ENCODE peak calls at places on chromosomes 4 and X, in nine cellular contexts. R is body of pancreas, T is lower lobe of right lung, U is thoracic aorta, V is neural progenitor cell, O is AG04450, N is brain microvascular endothelial cell, E is spleen, P is colonic mucosa. C is an unnamed sample.

GRCh38 chrX:68901512-68901911 is 72.7 kb downstream of the EFNB1 start:
- DNase-seq in E (no peak), O (no peak), V (no peak), R (no peak), N (no peak), T (no peak), P (no peak), U (no peak), C (no peak)

GRCh38 chr4:169906821-169907220 is 119.4 kb downstream of the MFAP3L start:
- DNase-seq in U (no peak), P (no peak), O (no peak), N (no peak), V (no peak), T (no peak), R (no peak), E (no peak), C (no peak)

GRCh38 chr4:17613761-17614415 is 553 bp upstream of the MED28 start:
- DNase-seq in E (peak), U (no peak), R (no peak), O (peak), N (peak), T (no peak), P (no peak), V (peak), C (no peak)

GRCh38 chr4:52823478-52824092 is 38.5 kb upstream of the RASL11B start:
- DNase-seq in O (no peak), U (no peak), T (no peak), N (no peak), V (no peak), P (no peak), E (no peak), R (no peak), C (peak)

GRCh38 chrX:106899841-106900240 is 3.3 kb downstream of the RIPPLY1 start:
- DNase-seq in R (no peak), T (no peak), E (no peak), P (no peak), O (no peak), N (no peak), U (no peak), V (no peak), C (no peak)

GRCh38 chrX:140040397-140040796 is 75.1 kb upstream of the CXorf66 start:
- DNase-seq in R (no peak), E (no peak), V (no peak), O (no peak), U (no peak), P (no peak), N (no peak), T (no peak), C (peak)

GRCh38 chr4:40316333-40316781 is 18.8 kb upstream of the CHRNA9 start:
- DNase-seq in V (no peak), O (peak), N (peak), U (no peak), T (no peak), R (no peak), E (no peak), P (no peak), C (peak)

GRCh38 chr4:101282076-101282844 is 65.1 kb downstream of the PPP3CA start:
- DNase-seq in N (no peak), O (no peak), E (no peak), P (no peak), T (no peak), V (no peak), U (no peak), R (no peak), C (no peak)

GRCh38 chr4:47704693-47705325 is 133.1 kb downstream of the CORIN start:
- DNase-seq in O (peak), N (peak), V (peak), R (peak), T (no peak), P (no peak), E (no peak), U (no peak), C (peak)

GRCh38 chr4:189069782-189070181 is 870.9 kb upstream of the FRG1 start:
- DNase-seq in O (no peak), P (no peak), V (no peak), E (no peak), R (no peak), U (no peak), N (no peak), T (no peak), C (no peak)

GRCh38 chr4:119946359-119946758 is 120.3 kb downstream of the MAD2L1 start:
- DNase-seq in U (no peak), V (no peak), E (no peak), T (no peak), P (no peak), R (no peak), O (no peak), N (no peak), C (no peak)

GRCh38 chr4:65918217-65918616 is 247.9 kb upstream of the EPHA5 start:
- DNase-seq in E (no peak), R (no peak), P (no peak), U (no peak), O (no peak), V (peak), T (no peak), N (no peak), C (no peak)

GRCh38 chr4:7765676-7766075 is 174.0 kb downstream of the AFAP1 start:
- DNase-seq in P (no peak), N (no peak), E (peak), V (no peak), T (no peak), R (no peak), O (no peak), U (no peak), C (no peak)

GRCh38 chr4:92599044-92599443 is 295.3 kb downstream of the GRID2 start:
- DNase-seq in R (no peak), O (no peak), P (no peak), N (no peak), E (no peak), T (no peak), V (no peak), U (no peak), C (peak)

GRCh38 chr4:41750624-41751324 is 2.2 kb upstream of the PHOX2B start:
- DNase-seq in T (no peak), R (no peak), E (no peak), V (peak), P (no peak), O (no peak), N (no peak), U (no peak), C (no peak)

GRCh38 chr4:41750158-41750623 is 1.7 kb upstream of the PHOX2B start:
- DNase-seq in U (no peak), P (no peak), O (no peak), T (no peak), N (no peak), V (peak), E (no peak), R (no peak), C (no peak)

GRCh38 chr4:41751325-41752061 is 3.0 kb upstream of the PHOX2B start:
- DNase-seq in T (no peak), E (no peak), O (no peak), U (no peak), N (no peak), P (no peak), V (peak), R (no peak), C (no peak)

GRCh38 chr4:41753942-41754341 is 5.4 kb upstream of the PHOX2B start:
- DNase-seq in U (no peak), T (no peak), V (no peak), P (no peak), O (no peak), E (no peak), N (no peak), R (no peak), C (no peak)

DNA sequence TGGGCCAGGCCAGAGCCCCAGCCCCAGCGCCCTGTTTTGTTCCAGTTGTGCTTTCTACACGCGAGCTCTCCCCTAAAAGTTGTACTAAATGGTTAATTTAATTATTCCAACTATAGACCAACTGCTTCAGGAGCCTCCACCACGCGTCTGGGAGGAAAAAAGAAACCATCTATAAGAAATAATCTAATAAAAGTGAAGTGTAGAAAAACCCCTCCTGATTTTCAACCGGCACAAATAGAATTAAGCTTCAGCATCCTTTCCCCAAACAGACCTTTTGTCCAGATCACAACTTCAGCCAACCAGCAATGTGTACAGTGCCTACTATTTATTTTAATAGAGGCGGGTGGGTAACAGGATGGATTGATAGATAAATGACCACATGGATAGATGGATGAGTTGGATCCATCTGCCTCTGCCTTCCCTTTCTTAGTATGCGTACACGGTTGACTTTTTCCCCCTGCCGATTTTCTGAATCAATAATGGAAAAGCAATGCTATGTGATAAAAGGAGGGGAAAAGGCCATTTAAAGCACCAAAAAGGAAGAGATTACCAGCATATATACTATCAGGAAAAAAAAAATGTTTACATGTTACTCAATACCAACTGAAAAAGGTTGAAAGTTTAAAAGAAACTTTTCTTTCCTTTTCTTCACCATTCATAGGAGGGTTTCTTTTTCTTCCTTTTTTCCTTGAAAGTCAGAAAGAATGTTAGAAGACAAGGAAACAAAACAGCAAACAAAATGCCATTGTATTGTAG is 3.7 kb upstream of the PHOX2B start:
- DNase-seq in T (no peak), U (no peak), V (no peak), P (no peak), N (no peak), E (no peak), R (no peak), O (no peak), C (no peak)
- H3K4me3 ChIP-seq in T (no peak), U (no peak), V (peak), P (no peak), N (no peak), E (no peak), R (no peak), O (no peak), C (no peak)

GRCh38 chrX:55841962-55842752 is 124.6 kb downstream of the RRAGB start:
- DNase-seq in R (no peak), O (no peak), P (no peak), E (no peak), N (no peak), V (no peak), U (no peak), T (no peak), C (no peak)

GRCh38 chrX:55839480-55839879 is 121.9 kb downstream of the RRAGB start:
- DNase-seq in V (peak), O (no peak), P (peak), N (no peak), T (no peak), U (no peak), E (no peak), R (no peak), C (no peak)
- TF ChIP-seq CTCF in V (peak), O (no peak), P (no peak), N (no peak), T (no peak), U (no peak), E (no peak), R (no peak), C (no peak)

DNA sequence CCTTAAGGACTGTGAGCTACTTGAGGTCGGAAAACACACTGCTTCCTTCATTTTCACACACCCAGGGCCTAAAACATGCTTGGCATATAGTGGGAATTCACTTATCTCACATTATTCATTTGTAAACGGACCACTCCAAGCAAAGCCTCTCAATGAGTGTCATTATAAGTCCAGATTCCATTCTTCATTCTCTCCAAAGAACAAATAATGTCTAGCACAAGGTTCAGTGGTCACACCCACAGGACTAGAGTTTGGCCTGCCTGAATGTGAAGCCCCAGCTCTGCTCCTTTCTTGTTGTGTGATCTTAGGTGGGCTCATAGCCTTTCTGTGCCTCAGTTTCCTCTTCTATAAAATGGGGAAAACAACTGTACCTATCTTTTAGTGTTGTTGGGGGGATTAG is 119.6 kb upstream of the NDP start:
- DNase-seq in N (no peak), T (no peak), U (no peak), V (no peak), P (no peak), R (no peak), E (no peak), O (no peak), C (no peak)
- H3K4me3 ChIP-seq in N (no peak), T (no peak), U (no peak), V (no peak), P (no peak), R (no peak), E (no peak), O (no peak), C (no peak)

GRCh38 chr4:147924604-147925412 is 192.9 kb downstream of the ARHGAP10 start:
- DNase-seq in P (peak), O (no peak), T (no peak), N (peak), E (no peak), R (peak), V (peak), U (no peak), C (peak)
- TF ChIP-seq CTCF in P (peak), O (peak), T (peak), N (peak), E (no peak), R (peak), V (peak), U (no peak), C (peak)

GRCh38 chr4:2411786-2412510 is 6.5 kb downstream of the ZFYVE28 start:
- DNase-seq in O (no peak), V (peak), N (no peak), T (no peak), E (no peak), U (no peak), P (no peak), R (no peak), C (no peak)
- H3K4me3 ChIP-seq in O (no peak), V (no peak), N (no peak), T (no peak), E (no peak), U (peak), P (peak), R (no peak), C (no peak)

DNA sequence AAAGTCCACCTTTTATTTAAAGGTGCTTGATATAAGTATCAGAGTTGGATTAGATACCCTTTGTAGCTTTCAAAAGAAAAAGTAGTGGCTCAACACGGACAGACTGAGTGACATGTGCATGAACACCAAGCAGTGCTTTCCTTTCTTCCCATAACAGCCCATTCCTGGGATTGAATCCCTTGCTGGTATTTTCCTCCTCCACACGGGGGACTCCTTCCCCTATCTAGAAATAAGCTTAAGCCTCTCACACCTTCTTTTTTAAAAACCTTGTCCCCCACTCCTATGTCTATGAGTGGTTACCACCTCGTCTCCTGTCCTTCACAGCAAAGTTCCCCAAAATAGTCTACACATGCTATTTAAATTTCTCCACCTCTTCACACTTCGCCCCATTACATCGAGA is 5.1 kb downstream of the AP1S2 start:
- DNase-seq in U (no peak), V (peak), R (no peak), E (no peak), T (no peak), O (no peak), N (no peak), P (no peak), C (peak)
- TF ChIP-seq CTCF in U (no peak), V (peak), R (no peak), E (no peak), T (peak), O (peak), N (peak), P (no peak), C (peak)

DNA sequence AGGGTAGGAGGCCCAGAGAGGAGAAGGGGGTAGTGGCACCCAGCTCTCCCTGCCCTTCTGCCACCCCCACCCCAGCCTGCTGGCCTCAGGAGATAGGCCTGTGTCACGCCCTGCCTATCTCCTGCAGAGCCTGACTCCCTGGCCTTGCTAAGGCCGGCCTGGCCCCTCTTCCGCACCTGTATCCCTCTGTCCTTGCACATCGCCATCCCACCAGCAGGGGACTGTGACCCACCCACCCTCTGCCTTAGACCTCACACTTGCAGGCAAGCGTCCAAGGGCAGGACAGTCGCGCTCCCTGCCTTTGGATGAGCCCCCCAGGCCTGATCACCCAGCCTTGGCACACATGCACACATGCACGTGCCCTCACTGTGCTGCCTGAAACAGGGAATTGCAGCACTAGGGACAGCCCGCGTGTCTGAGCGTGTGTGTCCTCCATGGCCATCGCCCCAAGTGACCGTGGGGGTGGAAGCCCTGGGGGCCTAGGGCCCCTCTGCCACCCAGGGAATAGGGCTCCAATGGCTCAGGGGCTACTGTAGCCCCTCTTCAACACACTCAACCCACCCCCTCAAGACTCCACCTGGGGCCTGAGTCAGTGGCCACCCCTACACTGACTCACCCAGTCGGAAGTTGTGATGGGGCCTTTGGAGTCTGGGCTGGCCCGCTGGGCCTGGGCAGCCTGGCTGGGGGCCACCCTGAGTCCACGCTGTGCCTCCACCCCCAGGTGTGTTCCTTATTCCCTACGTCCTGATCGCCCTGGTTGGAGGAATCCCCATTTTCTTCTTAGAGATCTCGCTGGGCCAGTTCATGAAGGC is 2.1 kb downstream of the SLC6A8 start:
- DNase-seq in T (no peak), U (no peak), R (no peak), O (no peak), E (no peak), N (no peak), V (peak), P (no peak), C (no peak)
- H3K4me3 ChIP-seq in T (no peak), U (peak), R (no peak), O (peak), E (no peak), N (no peak), V (peak), P (peak), C (peak)